ENCODE peak calls at places on chromosomes 13 and 19, in four cellular contexts. One of them, this sample, is unnamed.

GRCh38 chr13:51542358-51542972 is 41.8 kb upstream of the WDFY2 start:
- DNase-seq in CD8-positive, alpha-beta memory T cell: no peak
- DNase-seq in DMS153: no peak
- DNase-seq in endothelial cell: no peak
- DNase-seq in this sample: peak; percentile 16

GRCh38 chr13:59394526-59394925 is 769.2 kb downstream of the DIAPH3 start:
- DNase-seq in CD8-positive, alpha-beta memory T cell: no peak
- DNase-seq in DMS153: no peak
- DNase-seq in endothelial cell: no peak
- DNase-seq in this sample: no peak

GRCh38 chr19:41161903-41162302 is 31.1 kb upstream of the CYP2S1 start:
- DNase-seq in CD8-positive, alpha-beta memory T cell: no peak
- DNase-seq in DMS153: no peak
- DNase-seq in endothelial cell: no peak
- DNase-seq in this sample: no peak

GRCh38 chr13:106433066-106433465 is 102.4 kb downstream of the EFNB2 start:
- DNase-seq in CD8-positive, alpha-beta memory T cell: no peak
- DNase-seq in DMS153: no peak
- DNase-seq in endothelial cell: no peak
- DNase-seq in this sample: no peak

GRCh38 chr13:48010698-48011097 is 9.6 kb upstream of the SUCLA2 start:
- DNase-seq in CD8-positive, alpha-beta memory T cell: no peak
- DNase-seq in DMS153: no peak
- DNase-seq in endothelial cell: no peak
- DNase-seq in this sample: no peak

GRCh38 chr13:27601771-27602170 is 18.6 kb downstream of the LNX2 start:
- DNase-seq in CD8-positive, alpha-beta memory T cell: no peak
- DNase-seq in DMS153: no peak
- DNase-seq in endothelial cell: no peak
- DNase-seq in this sample: no peak

GRCh38 chr13:23087884-23088283 is 92.9 kb upstream of the SGCG start:
- DNase-seq in CD8-positive, alpha-beta memory T cell: no peak
- DNase-seq in DMS153: peak; percentile 12
- DNase-seq in endothelial cell: peak; percentile 27
- DNase-seq in this sample: peak; percentile 9

GRCh38 chr19:17183858-17184271 is 31.3 kb upstream of the USE1 start:
- DNase-seq in CD8-positive, alpha-beta memory T cell: no peak
- DNase-seq in DMS153: no peak
- DNase-seq in endothelial cell: no peak
- DNase-seq in this sample: no peak

GRCh38 chr13:65913173-65913572 is 1317.0 kb downstream of the PCDH9 start:
- DNase-seq in CD8-positive, alpha-beta memory T cell: no peak
- DNase-seq in DMS153: no peak
- DNase-seq in endothelial cell: no peak
- DNase-seq in this sample: no peak